ENCODE peak calls at places on chromosomes 12 and 14, in eight cellular contexts. One of them, this sample, is unnamed.

GRCh38 chr14:60093606-60094005 is 1.9 kb downstream of the PCNX4 start:
- DNase-seq in endothelial cell of umbilical vein: no peak
- DNase-seq in body of pancreas: no peak
- DNase-seq in esophagus squamous epithelium: no peak
- DNase-seq in mammary epithelial cell: no peak
- DNase-seq in mucosa of descending colon: no peak
- DNase-seq in fibroblast of lung: peak; percentile 28
- DNase-seq in CD8-positive, alpha-beta T cell: no peak
- DNase-seq in this sample: no peak

GRCh38 chr12:123363743-123364531 is 710 bp downstream of the SBNO1 start:
- DNase-seq in endothelial cell of umbilical vein: peak; percentile 49
- DNase-seq in body of pancreas: peak; percentile 8
- DNase-seq in esophagus squamous epithelium: no peak
- DNase-seq in mammary epithelial cell: peak; percentile 36
- DNase-seq in mucosa of descending colon: peak; percentile 59
- DNase-seq in fibroblast of lung: no peak
- DNase-seq in CD8-positive, alpha-beta T cell: peak; percentile 12
- DNase-seq in this sample: no peak

GRCh38 chr12:56488041-56488955 is at the start of gene GLS2:
- DNase-seq in endothelial cell of umbilical vein: peak; percentile 75
- DNase-seq in body of pancreas: peak; percentile 92
- DNase-seq in esophagus squamous epithelium: no peak
- DNase-seq in mammary epithelial cell: peak; percentile 84
- DNase-seq in mucosa of descending colon: peak; percentile 79
- DNase-seq in fibroblast of lung: peak; percentile 73
- DNase-seq in CD8-positive, alpha-beta T cell: peak; percentile 63
- DNase-seq in this sample: peak; percentile 81

GRCh38 chr14:32933943-32934890 is 4.5 kb upstream of the NPAS3 start:
- DNase-seq in endothelial cell of umbilical vein: no peak
- DNase-seq in body of pancreas: no peak
- DNase-seq in esophagus squamous epithelium: no peak
- DNase-seq in mammary epithelial cell: peak; percentile 17
- DNase-seq in mucosa of descending colon: peak; percentile 30
- DNase-seq in fibroblast of lung: peak; percentile 29
- DNase-seq in CD8-positive, alpha-beta T cell: no peak
- DNase-seq in this sample: no peak

GRCh38 chr14:51548187-51548586 is 103.5 kb upstream of the FRMD6 start:
- DNase-seq in endothelial cell of umbilical vein: no peak
- DNase-seq in body of pancreas: no peak
- DNase-seq in esophagus squamous epithelium: no peak
- DNase-seq in mammary epithelial cell: no peak
- DNase-seq in mucosa of descending colon: no peak
- DNase-seq in fibroblast of lung: no peak
- DNase-seq in CD8-positive, alpha-beta T cell: no peak
- DNase-seq in this sample: no peak

GRCh38 chr12:55933158-55933798 is 2.3 kb downstream of the DGKA start:
- DNase-seq in endothelial cell of umbilical vein: peak; percentile 60
- DNase-seq in body of pancreas: no peak
- DNase-seq in esophagus squamous epithelium: no peak
- DNase-seq in mammary epithelial cell: peak; percentile 97
- DNase-seq in mucosa of descending colon: peak; percentile 57
- DNase-seq in fibroblast of lung: peak; percentile 36
- DNase-seq in CD8-positive, alpha-beta T cell: no peak
- DNase-seq in this sample: peak; percentile 55

GRCh38 chr12:47207829-47208248 is 128.1 kb upstream of the AMIGO2 start:
- DNase-seq in endothelial cell of umbilical vein: no peak
- DNase-seq in body of pancreas: no peak
- DNase-seq in esophagus squamous epithelium: no peak
- DNase-seq in mammary epithelial cell: no peak
- DNase-seq in mucosa of descending colon: no peak
- DNase-seq in fibroblast of lung: no peak
- DNase-seq in CD8-positive, alpha-beta T cell: no peak
- DNase-seq in this sample: no peak

GRCh38 chr12:91618281-91618680 is 435.7 kb upstream of the DCN start:
- DNase-seq in endothelial cell of umbilical vein: no peak
- DNase-seq in body of pancreas: no peak
- DNase-seq in esophagus squamous epithelium: no peak
- DNase-seq in mammary epithelial cell: peak; percentile 53
- DNase-seq in mucosa of descending colon: no peak
- DNase-seq in fibroblast of lung: no peak
- DNase-seq in CD8-positive, alpha-beta T cell: no peak
- DNase-seq in this sample: no peak

GRCh38 chr12:42236017-42236416 is 2.0 kb downstream of the YAF2 start:
- DNase-seq in endothelial cell of umbilical vein: no peak
- DNase-seq in body of pancreas: no peak
- DNase-seq in esophagus squamous epithelium: no peak
- DNase-seq in mammary epithelial cell: no peak
- DNase-seq in mucosa of descending colon: no peak
- DNase-seq in fibroblast of lung: no peak
- DNase-seq in CD8-positive, alpha-beta T cell: no peak
- DNase-seq in this sample: no peak

GRCh38 chr12:42237853-42238239 is 202 bp downstream of the YAF2 start:
- DNase-seq in endothelial cell of umbilical vein: no peak
- DNase-seq in body of pancreas: no peak
- DNase-seq in esophagus squamous epithelium: no peak
- DNase-seq in mammary epithelial cell: no peak
- DNase-seq in mucosa of descending colon: no peak
- DNase-seq in fibroblast of lung: no peak
- DNase-seq in CD8-positive, alpha-beta T cell: no peak
- DNase-seq in this sample: no peak

GRCh38 chr12:42238240-42239140 is at the start of gene YAF2:
- DNase-seq in endothelial cell of umbilical vein: peak; percentile 82
- DNase-seq in body of pancreas: peak; percentile 91
- DNase-seq in esophagus squamous epithelium: peak; percentile 22
- DNase-seq in mammary epithelial cell: peak; percentile 80
- DNase-seq in mucosa of descending colon: peak; percentile 92
- DNase-seq in fibroblast of lung: peak; percentile 85
- DNase-seq in CD8-positive, alpha-beta T cell: peak; percentile 80
- DNase-seq in this sample: peak; percentile 91

GRCh38 chr12:42235426-42235825 is 2.6 kb downstream of the YAF2 start:
- DNase-seq in endothelial cell of umbilical vein: no peak
- DNase-seq in body of pancreas: peak; percentile 27
- DNase-seq in esophagus squamous epithelium: no peak
- DNase-seq in mammary epithelial cell: no peak
- DNase-seq in mucosa of descending colon: no peak
- DNase-seq in fibroblast of lung: no peak
- DNase-seq in CD8-positive, alpha-beta T cell: no peak
- DNase-seq in this sample: peak; percentile 14

DNA sequence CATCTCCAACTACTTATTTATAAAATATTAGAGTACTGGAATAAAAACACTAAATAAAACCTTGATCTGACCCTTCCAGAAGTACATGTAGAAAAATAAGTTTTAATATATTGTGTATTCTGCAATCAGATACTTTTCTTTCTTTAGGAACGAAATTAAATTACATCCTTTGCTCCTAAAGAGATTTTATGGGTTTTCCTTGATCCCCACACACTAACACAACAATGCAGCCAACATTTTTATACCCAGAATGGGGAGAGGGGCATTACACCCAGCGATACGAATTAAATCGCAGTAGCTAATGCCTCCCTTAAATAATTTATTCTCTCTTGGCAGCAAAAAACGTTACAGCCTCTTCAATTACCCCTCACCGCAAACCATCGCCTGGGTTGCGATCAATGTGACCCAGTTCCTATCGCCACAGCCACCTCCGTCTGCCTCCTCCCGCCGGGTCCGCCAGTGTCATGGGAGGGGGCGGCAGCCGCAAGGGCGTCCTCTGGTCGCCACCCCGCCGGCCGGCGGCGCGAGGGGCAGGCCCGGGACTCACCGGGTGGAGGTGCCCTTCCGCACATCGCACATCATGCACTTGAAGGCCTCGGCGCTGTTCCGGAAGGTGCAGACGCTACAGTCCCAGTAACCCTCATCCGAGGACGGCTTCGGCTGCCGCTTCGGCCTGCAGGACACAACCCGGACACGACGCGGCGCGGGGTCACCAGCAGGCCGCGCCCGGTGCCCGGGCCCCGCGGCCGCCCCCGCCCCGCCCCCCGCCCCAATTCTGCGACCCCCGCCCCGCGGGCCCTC is 796 bp downstream of the YAF2 start:
- DNase-seq in endothelial cell of umbilical vein: peak; percentile 68
- DNase-seq in body of pancreas: peak; percentile 87
- DNase-seq in esophagus squamous epithelium: peak; percentile 17
- DNase-seq in mammary epithelial cell: peak; percentile 73
- DNase-seq in mucosa of descending colon: peak; percentile 83
- DNase-seq in fibroblast of lung: peak; percentile 72
- DNase-seq in CD8-positive, alpha-beta T cell: peak; percentile 50
- DNase-seq in this sample: peak; percentile 70
- TF ChIP-seq CTCF in endothelial cell of umbilical vein: peak; percentile 53
- TF ChIP-seq CTCF in body of pancreas: peak; percentile 16
- TF ChIP-seq CTCF in esophagus squamous epithelium: peak; percentile 33
- TF ChIP-seq CTCF in mammary epithelial cell: peak; percentile 65
- TF ChIP-seq CTCF in mucosa of descending colon: peak; percentile 30
- TF ChIP-seq CTCF in fibroblast of lung: peak; percentile 42
- TF ChIP-seq CTCF in CD8-positive, alpha-beta T cell: peak; percentile 49
- TF ChIP-seq CTCF in this sample: peak; percentile 39

DNA sequence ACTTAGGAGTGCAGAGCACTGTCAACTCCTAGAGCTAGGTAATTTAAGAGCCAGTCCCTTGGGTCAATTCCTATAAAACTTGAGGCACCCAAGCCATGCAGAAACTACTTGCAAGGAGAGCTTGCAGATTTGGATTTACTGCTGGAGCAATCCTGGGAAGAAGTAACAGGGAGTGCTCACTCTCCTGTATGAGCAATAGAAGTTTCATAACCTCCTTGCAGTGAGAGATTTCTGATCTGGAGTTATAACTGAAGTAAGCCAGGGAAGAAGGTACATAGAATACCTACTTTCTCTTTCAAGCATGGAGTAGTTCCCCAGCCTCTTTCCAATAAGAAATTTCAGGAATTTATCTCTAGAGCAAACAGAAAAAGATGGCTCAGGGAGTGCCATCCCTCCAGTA is 650.1 kb upstream of the USP15 start:
- DNase-seq in endothelial cell of umbilical vein: no peak
- DNase-seq in body of pancreas: no peak
- DNase-seq in esophagus squamous epithelium: no peak
- DNase-seq in mammary epithelial cell: no peak
- DNase-seq in mucosa of descending colon: no peak
- DNase-seq in fibroblast of lung: no peak
- DNase-seq in CD8-positive, alpha-beta T cell: no peak
- DNase-seq in this sample: no peak
- H3K4me1 ChIP-seq in endothelial cell of umbilical vein: no peaks in the 10 kb centered on the region
- H3K4me1 ChIP-seq in body of pancreas: no peaks in the 10 kb centered on the region
- H3K4me1 ChIP-seq in esophagus squamous epithelium: no peaks in the 10 kb centered on the region
- H3K4me1 ChIP-seq in mammary epithelial cell: no peaks in the 10 kb centered on the region
- H3K4me1 ChIP-seq in mucosa of descending colon: no peaks in the 10 kb centered on the region
- H3K4me1 ChIP-seq in fibroblast of lung: no peaks in the 10 kb centered on the region
- H3K4me1 ChIP-seq in CD8-positive, alpha-beta T cell: no peaks in the 10 kb centered on the region
- H3K4me1 ChIP-seq in this sample: no peaks in the 10 kb centered on the region

DNA sequence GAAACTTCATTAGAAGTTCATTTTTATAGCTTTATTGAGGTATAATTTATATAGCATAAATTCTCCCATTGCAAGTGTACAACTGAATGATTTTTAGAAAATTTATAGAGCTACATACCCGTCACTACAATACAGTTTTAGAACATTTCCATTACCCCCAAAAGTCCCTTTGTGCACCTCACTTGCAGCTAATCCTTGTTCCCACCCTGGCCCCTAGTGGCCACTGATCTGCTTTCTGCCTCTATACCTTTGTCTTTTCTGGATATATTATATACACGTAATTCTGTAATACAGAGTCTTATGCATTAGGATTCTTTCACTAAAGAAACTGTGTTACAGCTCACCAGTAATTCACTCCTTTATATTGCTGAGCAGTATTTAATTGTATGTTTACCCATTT is 145.1 kb upstream of the DIO2 start:
- DNase-seq in endothelial cell of umbilical vein: peak; percentile 27
- DNase-seq in body of pancreas: no peak
- DNase-seq in esophagus squamous epithelium: no peak
- DNase-seq in mammary epithelial cell: no peak
- DNase-seq in mucosa of descending colon: no peak
- DNase-seq in fibroblast of lung: peak; percentile 17
- DNase-seq in CD8-positive, alpha-beta T cell: no peak
- DNase-seq in this sample: no peak
- TF ChIP-seq CTCF in endothelial cell of umbilical vein: peak; percentile 28
- TF ChIP-seq CTCF in body of pancreas: no peak
- TF ChIP-seq CTCF in esophagus squamous epithelium: no peak
- TF ChIP-seq CTCF in mammary epithelial cell: peak; percentile 43
- TF ChIP-seq CTCF in mucosa of descending colon: no peak
- TF ChIP-seq CTCF in fibroblast of lung: peak; percentile 61
- TF ChIP-seq CTCF in CD8-positive, alpha-beta T cell: no peak
- TF ChIP-seq CTCF in this sample: no peak

DNA sequence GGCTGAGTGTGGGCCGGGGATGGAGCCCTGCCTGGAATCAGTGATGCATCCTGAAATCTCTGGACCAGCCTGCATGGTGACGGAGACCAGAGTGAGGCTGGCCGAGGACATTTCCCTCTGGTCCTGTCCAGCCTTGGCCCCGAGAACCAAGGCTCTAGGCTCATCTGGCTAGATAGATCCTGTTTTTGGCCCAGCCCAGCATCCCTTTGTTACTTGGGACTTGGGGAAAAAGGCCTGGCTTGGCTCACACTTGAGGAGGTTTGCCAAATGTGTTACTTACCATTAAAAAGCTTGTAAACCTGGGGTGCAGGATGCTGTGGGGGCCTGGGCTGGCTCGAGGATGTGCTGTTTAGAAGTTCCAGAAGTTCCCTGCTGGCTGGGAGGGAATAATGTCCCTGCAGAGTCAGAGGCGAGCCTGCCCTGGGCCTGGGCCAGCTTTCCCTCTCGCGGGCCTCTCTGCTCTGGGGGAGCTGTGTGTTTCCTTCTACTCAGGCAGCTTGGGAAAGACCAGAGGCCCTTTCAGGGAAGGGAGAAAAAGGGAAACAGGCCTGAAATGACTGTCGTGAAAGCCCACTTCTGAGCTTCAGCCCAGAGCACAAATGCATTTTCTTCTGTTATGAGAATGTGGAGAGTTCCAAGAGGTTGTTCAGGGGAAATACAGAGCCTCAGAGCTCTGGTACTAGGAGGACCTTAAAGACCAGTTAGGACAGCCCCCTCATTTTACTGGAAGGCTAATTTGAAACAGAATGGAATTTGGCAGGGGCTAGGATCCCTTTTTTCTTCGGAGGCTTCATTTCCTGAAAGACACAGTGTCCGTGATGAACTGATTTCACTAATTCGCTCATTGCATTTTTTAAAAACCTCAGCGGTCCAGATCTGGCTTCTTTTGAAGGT is 47.2 kb upstream of the CTDSP2 start:
- DNase-seq in endothelial cell of umbilical vein: peak; percentile 92
- DNase-seq in body of pancreas: peak; percentile 86
- DNase-seq in esophagus squamous epithelium: no peak
- DNase-seq in mammary epithelial cell: no peak
- DNase-seq in mucosa of descending colon: peak; percentile 88
- DNase-seq in fibroblast of lung: peak; percentile 97
- DNase-seq in CD8-positive, alpha-beta T cell: no peak
- DNase-seq in this sample: peak; percentile 80
- H3K4me1 ChIP-seq in endothelial cell of umbilical vein: peaks cover 34% of the 10 kb centered on the region
- H3K4me1 ChIP-seq in body of pancreas: peaks cover 53% of the 10 kb centered on the region
- H3K4me1 ChIP-seq in esophagus squamous epithelium: peaks cover 77% of the 10 kb centered on the region
- H3K4me1 ChIP-seq in mammary epithelial cell: peaks cover 59% of the 10 kb centered on the region
- H3K4me1 ChIP-seq in mucosa of descending colon: peaks cover 89% of the 10 kb centered on the region
- H3K4me1 ChIP-seq in fibroblast of lung: peaks cover 64% of the 10 kb centered on the region
- H3K4me1 ChIP-seq in CD8-positive, alpha-beta T cell: peaks cover 36% of the 10 kb centered on the region
- H3K4me1 ChIP-seq in this sample: peaks cover 27% of the 10 kb centered on the region